ENCODE peak calls at places on chromosomes 7 and 10, in nine cellular contexts. R, F, A, X, Y, Q, M, I and E are unnamed samples.

GRCh38 chr7:40551685-40552576 is 417.1 kb downstream of the SUGCT start:
- DNase-seq in X (peak), M (no peak), I (no peak), A (no peak), R (no peak), F (no peak), Y (no peak), Q (peak), E (no peak)

GRCh38 chr10:112389147-112389822 is 15.4 kb downstream of the ACSL5 start:
- DNase-seq in X (no peak), Q (peak), I (no peak), Y (no peak), F (peak), A (peak), R (peak), M (no peak), E (no peak)

GRCh38 chr10:83917519-83918506 is 221.5 kb upstream of the GHITM start:
- DNase-seq in Y (no peak), X (no peak), Q (no peak), M (no peak), R (no peak), F (peak), I (no peak), A (peak), E (peak)

GRCh38 chr7:4882169-4882741 is 1.3 kb downstream of the RADIL start:
- DNase-seq in Q (peak), X (no peak), A (no peak), R (no peak), I (no peak), M (peak), Y (no peak), F (no peak), E (peak)

GRCh38 chr7:129514683-129515082 is 12.4 kb downstream of the SMKR1 start:
- DNase-seq in I (no peak), Q (no peak), Y (no peak), X (no peak), A (no peak), F (no peak), M (no peak), R (no peak), E (peak)

GRCh38 chr10:125002423-125003145 is 60.7 kb downstream of the ZRANB1 start:
- DNase-seq in M (peak), A (no peak), X (peak), I (no peak), R (no peak), F (no peak), Q (no peak), Y (no peak), E (peak)

GRCh38 chr10:98460837-98461499 is 14.2 kb upstream of the HPS1 start:
- DNase-seq in X (no peak), Q (peak), R (peak), F (peak), Y (no peak), I (no peak), A (peak), M (peak), E (peak)

GRCh38 chr10:130378556-130379400 is 242.6 kb downstream of the GLRX3 start:
- DNase-seq in X (no peak), M (no peak), Y (no peak), Q (no peak), I (no peak), A (no peak), R (no peak), F (no peak), E (peak)

GRCh38 chr7:155395176-155395797 is 62.6 kb upstream of the EN2 start:
- DNase-seq in X (peak), M (no peak), I (no peak), Q (no peak), A (no peak), F (no peak), Y (no peak), R (no peak), E (no peak)

GRCh38 chr7:33108591-33108930 is 643 bp downstream of the RP9 start:
- DNase-seq in Q (no peak), F (peak), I (no peak), A (peak), X (no peak), Y (no peak), M (no peak), R (peak), E (no peak)

GRCh38 chr10:119268871-119269506 is 61.6 kb downstream of the GRK5 start:
- DNase-seq in F (no peak), I (no peak), Q (no peak), X (peak), M (no peak), A (no peak), Y (peak), R (no peak), E (no peak)

GRCh38 chr7:97149843-97150242 is 32.3 kb downstream of the SDHAF3 start:
- DNase-seq in X (no peak), M (no peak), I (no peak), Q (no peak), A (no peak), R (no peak), F (no peak), Y (no peak), E (no peak)

GRCh38 chr10:61336831-61337230 is 116.3 kb downstream of the TMEM26 start:
- DNase-seq in Q (no peak), R (no peak), Y (no peak), I (no peak), A (no peak), F (no peak), M (no peak), X (no peak), E (no peak)

GRCh38 chr7:17013204-17013603 is 131.4 kb upstream of the AGR3 start:
- DNase-seq in R (no peak), Q (no peak), F (no peak), M (no peak), I (no peak), A (no peak), X (no peak), Y (no peak), E (no peak)

GRCh38 chr10:118870467-118871243 is 115.9 kb upstream of the CACUL1 start:
- DNase-seq in Q (peak), R (peak), F (peak), Y (no peak), I (no peak), A (peak), X (no peak), M (peak), E (no peak)

GRCh38 chr7:108016841-108017775 is 14.1 kb upstream of the LAMB1 start:
- DNase-seq in X (no peak), A (peak), F (no peak), Q (peak), Y (no peak), R (no peak), M (no peak), I (no peak), E (no peak)

GRCh38 chr10:29254123-29255046 is 34.5 kb upstream of the LYZL1 start:
- DNase-seq in I (no peak), R (no peak), A (no peak), F (no peak), Y (no peak), M (peak), X (no peak), Q (peak), E (no peak)

GRCh38 chr10:21509391-21510217 is 15.9 kb downstream of the SKIDA1 start:
- DNase-seq in I (no peak), A (no peak), M (no peak), Q (no peak), F (no peak), R (no peak), X (peak), Y (no peak), E (no peak)

GRCh38 chr7:66140924-66141323 is 26.3 kb downstream of the CRCP start:
- DNase-seq in R (no peak), Y (no peak), Q (peak), F (no peak), A (no peak), X (no peak), M (peak), I (no peak), E (peak)

GRCh38 chr7:8189615-8190014 is 72.4 kb downstream of the ICA1 start:
- DNase-seq in Y (no peak), I (no peak), A (no peak), X (no peak), Q (no peak), M (no peak), F (no peak), R (no peak), E (no peak)

GRCh38 chr10:43255644-43256431 is 11.0 kb downstream of the RASGEF1A start:
- DNase-seq in X (peak), A (peak), M (no peak), Y (no peak), Q (no peak), I (no peak), R (peak), F (no peak), E (no peak)

GRCh38 chr10:100913470-100913865 is 705 bp downstream of the SLF2 start:
- DNase-seq in M (no peak), A (no peak), Q (no peak), F (no peak), I (no peak), Y (no peak), R (no peak), X (no peak), E (no peak)

GRCh38 chr7:30321089-30321991 is 36.9 kb downstream of the ZNRF2 start:
- DNase-seq in R (no peak), X (no peak), Q (no peak), A (no peak), Y (no peak), F (no peak), I (no peak), M (no peak), E (no peak)

GRCh38 chr10:44356139-44357115 is 28.5 kb downstream of the CXCL12 start:
- DNase-seq in R (no peak), M (no peak), X (no peak), I (no peak), Q (no peak), F (no peak), A (no peak), Y (no peak), E (no peak)

GRCh38 chr7:146090023-146090645 is 26.5 kb upstream of the CNTNAP2 start:
- DNase-seq in Y (no peak), R (peak), A (peak), M (no peak), Q (no peak), X (no peak), F (peak), I (no peak), E (no peak)

GRCh38 chr7:96526492-96526891 is 183.2 kb downstream of the SEM1 start:
- DNase-seq in M (no peak), F (no peak), Y (no peak), Q (no peak), I (no peak), X (no peak), A (no peak), R (no peak), E (no peak)

GRCh38 chr10:72503241-72503640 is 122.6 kb downstream of the MICU1 start:
- DNase-seq in A (no peak), Y (no peak), Q (peak), I (no peak), X (no peak), F (no peak), M (no peak), R (no peak), E (no peak)

GRCh38 chr10:123132576-123133477 is 2.9 kb upstream of the HMX3 start:
- DNase-seq in X (peak), I (no peak), F (peak), Q (peak), M (peak), Y (peak), A (peak), R (peak), E (peak)

GRCh38 chr10:90988024-90988423 is 67.1 kb upstream of the ANKRD1 start:
- DNase-seq in R (no peak), I (no peak), X (no peak), A (no peak), Y (no peak), M (no peak), F (no peak), Q (no peak), E (no peak)

GRCh38 chr7:65411249-65411648 is 37.6 kb downstream of the ZNF92 start:
- DNase-seq in R (no peak), M (no peak), Q (no peak), F (no peak), I (no peak), A (no peak), Y (no peak), X (no peak), E (no peak)

GRCh38 chr10:88987243-88987726 is 3.3 kb upstream of the FAS start:
- DNase-seq in A (no peak), X (no peak), R (no peak), I (no peak), M (no peak), F (no peak), Y (no peak), Q (no peak), E (no peak)

GRCh38 chr7:102916426-102916825 is 3.6 kb downstream of the LRRC17 start:
- DNase-seq in I (no peak), M (no peak), X (no peak), F (no peak), Y (no peak), R (no peak), Q (peak), A (no peak), E (no peak)

GRCh38 chr10:32932330-32932729 is 25.7 kb downstream of the ITGB1 start:
- DNase-seq in A (no peak), R (no peak), Y (no peak), X (no peak), I (no peak), Q (no peak), M (no peak), F (no peak), E (no peak)

GRCh38 chr7:90692396-90692795 is 96.3 kb downstream of the CDK14 start:
- DNase-seq in F (no peak), R (no peak), X (no peak), I (no peak), Y (no peak), M (no peak), A (no peak), Q (peak), E (no peak)

GRCh38 chr10:126272526-126272925 is 115.8 kb downstream of the ADAM12 start:
- DNase-seq in R (no peak), X (no peak), A (no peak), Q (no peak), M (no peak), F (no peak), Y (no peak), I (no peak), E (no peak)

GRCh38 chr10:119090968-119091367 is 10.4 kb upstream of the EIF3A start:
- DNase-seq in I (no peak), M (no peak), F (peak), R (peak), Q (peak), Y (peak), A (no peak), X (no peak), E (no peak)

GRCh38 chr7:102890971-102891692 is 21.7 kb upstream of the LRRC17 start:
- DNase-seq in M (no peak), Y (no peak), F (no peak), A (no peak), I (no peak), Q (no peak), R (no peak), X (no peak), E (no peak)

GRCh38 chr10:31657471-31657844 is 271.2 kb downstream of the ARHGAP12 start:
- DNase-seq in R (no peak), M (no peak), Q (no peak), A (no peak), I (no peak), X (no peak), F (no peak), Y (no peak), E (no peak)